ENCODE peak calls at places on chromosomes 11 and 22, in nine cellular contexts. P, V, Q, X, S, J, E, Y and W are unnamed samples.

GRCh38 chr11:67584205-67584880 is 731 bp downstream of the GSTP1 start:
- DNase-seq in P (peak; percentile 81), V (peak; percentile 73), Q (peak; percentile 84), X (peak; percentile 24), S (peak; percentile 93), J (peak; percentile 84), E (peak; percentile 83), Y (peak; percentile 74), W (no peak)

GRCh38 chr11:114354076-114354475 is 46.2 kb downstream of the C11orf71 start:
- DNase-seq in P (no peak), V (no peak), Q (no peak), X (no peak), S (no peak), J (no peak), E (no peak), Y (no peak), W (no peak)

GRCh38 chr11:90646706-90647105 is 423.9 kb upstream of the CHORDC1 start:
- DNase-seq in P (no peak), V (no peak), Q (no peak), X (no peak), S (no peak), J (no peak), E (no peak), Y (no peak), W (no peak)

GRCh38 chr11:30422389-30422788 is 99.5 kb downstream of the ARL14EP start:
- DNase-seq in P (peak; percentile 16), V (peak; percentile 75), Q (no peak), X (no peak), S (no peak), J (no peak), E (no peak), Y (no peak), W (no peak)

GRCh38 chr11:93761910-93762309 is 20.4 kb downstream of the C11orf54 start:
- DNase-seq in P (no peak), V (no peak), Q (no peak), X (no peak), S (no peak), J (no peak), E (no peak), Y (no peak), W (no peak)

GRCh38 chr22:18095101-18095805 is 15.4 kb upstream of the TUBA8 start:
- DNase-seq in P (no peak), V (no peak), Q (no peak), X (no peak), S (no peak), J (no peak), E (no peak), Y (no peak), W (no peak)

GRCh38 chr22:20427945-20428417 is 9.6 kb downstream of the SCARF2 start:
- DNase-seq in P (no peak), V (no peak), Q (no peak), X (no peak), S (peak; percentile 16), J (no peak), E (no peak), Y (no peak), W (no peak)

GRCh38 chr11:64419257-64419790 is 60.4 kb downstream of the RPS6KA4 start:
- DNase-seq in P (no peak), V (no peak), Q (no peak), X (no peak), S (no peak), J (no peak), E (no peak), Y (no peak), W (no peak)

GRCh38 chr11:2796508-2797180 is 88.9 kb downstream of the CDKN1C start:
- DNase-seq in P (no peak), V (no peak), Q (peak; percentile 36), X (peak; percentile 1), S (peak; percentile 46), J (no peak), E (no peak), Y (no peak), W (no peak)

GRCh38 chr22:37870273-37870672 is 21.1 kb downstream of the EIF3L start:
- DNase-seq in P (no peak), V (no peak), Q (no peak), X (no peak), S (no peak), J (no peak), E (no peak), Y (no peak), W (no peak)

GRCh38 chr22:32355760-32356159 is 1.9 kb upstream of the RFPL3 start:
- DNase-seq in P (peak; percentile 35), V (peak; percentile 45), Q (no peak), X (no peak), S (no peak), J (no peak), E (peak; percentile 70), Y (no peak), W (no peak)

GRCh38 chr22:40240671-40241070 is 62.9 kb downstream of the TNRC6B start:
- DNase-seq in P (no peak), V (no peak), Q (no peak), X (peak; percentile 21), S (no peak), J (no peak), E (no peak), Y (no peak), W (no peak)

GRCh38 chr11:34302046-34302921 is 55.5 kb downstream of the ABTB2 start:
- DNase-seq in P (no peak), V (no peak), Q (no peak), X (no peak), S (no peak), J (peak; percentile 28), E (no peak), Y (no peak), W (no peak)

GRCh38 chr22:26674211-26675190 is 17.1 kb downstream of the MIAT start:
- DNase-seq in P (no peak), V (no peak), Q (no peak), X (no peak), S (no peak), J (no peak), E (no peak), Y (peak; percentile 36), W (no peak)

DNA sequence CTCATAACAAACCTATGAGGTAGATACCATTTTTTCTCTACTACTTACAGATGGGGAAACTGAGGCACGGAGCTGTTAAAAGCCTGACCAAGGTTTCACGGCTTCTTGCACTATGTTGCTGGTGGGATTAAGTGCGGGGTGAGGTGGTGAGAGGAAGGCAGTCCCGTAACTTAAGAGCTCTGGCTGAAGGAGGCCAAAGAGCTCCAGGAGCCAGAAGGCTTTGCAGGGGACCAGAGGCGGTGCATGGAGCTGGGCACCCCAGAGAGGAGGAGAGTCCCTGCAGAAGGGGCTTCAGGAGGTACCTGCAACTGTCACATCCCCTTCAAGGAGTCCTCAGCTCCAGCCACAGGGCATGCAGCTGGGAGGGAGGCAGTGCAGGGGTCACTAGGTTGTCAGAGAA is 4.1 kb downstream of the CHRM4 start:
- DNase-seq in P (no peak), V (no peak), Q (no peak), X (no peak), S (no peak), J (no peak), E (no peak), Y (no peak), W (no peak)
- H3K27me3 ChIP-seq in P (peaks cover 43% of the 10 kb centered on the region), V (peaks cover 58% of the 10 kb centered on the region), Q (peaks cover 22% of the 10 kb centered on the region), X (peaks cover 72% of the 10 kb centered on the region), S (peaks cover 65% of the 10 kb centered on the region), J (peaks cover 26% of the 10 kb centered on the region), E (peaks cover 42% of the 10 kb centered on the region), Y (peaks cover 11% of the 10 kb centered on the region), W (peaks cover 14% of the 10 kb centered on the region)

GRCh38 chr11:70145841-70146240 is 57.3 kb upstream of the FADD start:
- DNase-seq in P (no peak), V (no peak), Q (no peak), X (no peak), S (no peak), J (no peak), E (no peak), Y (no peak), W (no peak)
- H3K27me3 ChIP-seq in P (peaks cover 7% of the 10 kb centered on the region), V (peaks cover 83% of the 10 kb centered on the region), Q (no peaks in the 10 kb centered on the region), X (peaks cover 35% of the 10 kb centered on the region), S (peaks cover 9% of the 10 kb centered on the region), J (peaks cover 19% of the 10 kb centered on the region), E (no peaks in the 10 kb centered on the region), Y (peaks cover 83% of the 10 kb centered on the region), W (no peaks in the 10 kb centered on the region)

GRCh38 chr11:118924591-118925585 is 838 bp downstream of the BCL9L start:
- DNase-seq in P (peak; percentile 78), V (peak; percentile 81), Q (no peak), X (no peak), S (peak; percentile 82), J (no peak), E (peak; percentile 92), Y (peak; percentile 68), W (no peak)

GRCh38 chr11:118922745-118923627 is 2.7 kb downstream of the BCL9L start:
- DNase-seq in P (peak; percentile 16), V (no peak), Q (no peak), X (no peak), S (no peak), J (no peak), E (peak; percentile 32), Y (no peak), W (no peak)

GRCh38 chr11:118921929-118922744 is 3.6 kb downstream of the BCL9L start:
- DNase-seq in P (peak; percentile 91), V (peak; percentile 85), Q (peak; percentile 85), X (no peak), S (peak; percentile 91), J (no peak), E (peak; percentile 92), Y (no peak), W (peak; percentile 68)

GRCh38 chr11:118921121-118921928 is 4.4 kb downstream of the BCL9L start:
- DNase-seq in P (peak; percentile 87), V (peak; percentile 77), Q (no peak), X (no peak), S (peak; percentile 87), J (no peak), E (peak; percentile 82), Y (peak; percentile 35), W (no peak)

DNA sequence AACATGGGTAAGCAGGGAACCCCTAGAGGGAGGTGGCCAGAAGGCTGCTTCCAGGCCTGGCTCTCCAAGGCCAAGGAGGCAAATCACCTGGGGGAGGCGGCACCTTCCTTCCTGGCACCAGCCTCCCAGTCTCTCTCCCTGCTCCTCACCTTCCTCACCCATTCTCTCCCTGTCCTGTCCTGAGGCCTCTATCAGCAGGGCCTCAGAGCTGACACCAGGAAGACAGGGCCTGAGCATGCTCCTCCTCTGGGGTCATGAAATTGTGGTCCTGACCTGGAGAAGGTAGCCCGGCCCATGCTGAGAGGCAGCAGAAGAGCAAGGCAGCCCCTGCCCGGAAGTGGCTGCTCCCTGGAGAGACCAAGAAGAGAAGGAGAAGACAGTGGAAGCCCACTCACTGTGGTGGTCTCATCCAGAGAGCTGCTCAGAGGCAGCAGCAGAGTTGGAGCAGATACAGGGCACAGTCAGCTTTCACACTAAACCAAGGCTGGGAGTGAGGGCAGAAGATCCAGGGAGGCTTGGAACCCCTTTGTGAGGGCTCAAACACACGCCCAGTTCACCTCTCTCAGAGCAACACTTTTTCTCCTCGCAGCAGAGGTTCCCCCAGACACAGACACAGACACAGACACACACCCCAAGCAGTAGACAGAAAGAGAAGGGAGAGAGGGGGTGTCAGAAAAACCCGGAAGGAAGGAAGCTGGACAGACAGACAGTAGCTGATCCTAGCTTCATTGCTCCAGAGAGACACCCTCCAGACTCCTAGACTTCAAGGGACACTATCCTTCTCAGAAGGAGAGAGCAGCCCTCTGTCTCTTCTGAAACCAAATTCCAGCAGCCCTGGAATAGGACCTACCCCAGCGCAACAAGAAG is 1.8 kb downstream of the BCL9L start:
- DNase-seq in P (peak; percentile 28), V (no peak), Q (no peak), X (peak; percentile 49), S (peak; percentile 66), J (no peak), E (peak; percentile 23), Y (peak; percentile 30), W (no peak)
- H3K27me3 ChIP-seq in P (no peaks in the 10 kb centered on the region), V (no peaks in the 10 kb centered on the region), Q (no peaks in the 10 kb centered on the region), X (no peaks in the 10 kb centered on the region), S (no peaks in the 10 kb centered on the region), J (no peaks in the 10 kb centered on the region), E (no peaks in the 10 kb centered on the region), Y (no peaks in the 10 kb centered on the region), W (no peaks in the 10 kb centered on the region)

GRCh38 chr11:19936461-19936860 is 223.8 kb downstream of the DBX1 start:
- DNase-seq in P (no peak), V (no peak), Q (no peak), X (no peak), S (no peak), J (no peak), E (no peak), Y (no peak), W (no peak)
- H3K27me3 ChIP-seq in P (no peaks in the 10 kb centered on the region), V (no peaks in the 10 kb centered on the region), Q (no peaks in the 10 kb centered on the region), X (no peaks in the 10 kb centered on the region), S (no peaks in the 10 kb centered on the region), J (no peaks in the 10 kb centered on the region), E (no peaks in the 10 kb centered on the region), Y (peaks cover 49% of the 10 kb centered on the region), W (no peaks in the 10 kb centered on the region)